ENCODE peak calls at places on chromosomes 4 and X, in four cellular contexts. B, H, Y and Z are unnamed samples.

GRCh38 chr4:110639207-110640092 is 16.6 kb upstream of the PITX2 start:
- DNase-seq in B (no peak), Y (no peak), H (no peak), Z (peak)

GRCh38 chrX:40433160-40433559 is 147.6 kb upstream of the ATP6AP2 start:
- DNase-seq in B (no peak), Y (no peak), H (no peak), Z (no peak)

GRCh38 chr4:118981171-118981838 is 92.7 kb downstream of the SYNPO2 start:
- DNase-seq in H (no peak), B (no peak), Y (no peak), Z (no peak)

GRCh38 chr4:140726776-140727500 is 29.2 kb downstream of the TBC1D9 start:
- DNase-seq in H (no peak), B (no peak), Y (no peak), Z (no peak)

GRCh38 chrX:72041901-72042859 is 89.5 kb downstream of the RTL5 start:
- DNase-seq in Y (no peak), H (no peak), B (no peak), Z (peak)

GRCh38 chrX:2330487-2330886 is 170.3 kb downstream of the DHRSX start:
- DNase-seq in Y (no peak), B (no peak), H (no peak), Z (no peak)

GRCh38 chrX:1041051-1041450 is 171.4 kb downstream of the CRLF2 start:
- DNase-seq in B (no peak), H (no peak), Y (no peak), Z (no peak)

GRCh38 chrX:153887385-153887784 is 1.4 kb upstream of the L1CAM start:
- DNase-seq in H (no peak), B (no peak), Y (no peak), Z (no peak)

GRCh38 chr4:114109776-114110175 is 130.3 kb upstream of the ARSJ start:
- DNase-seq in Y (no peak), B (no peak), H (no peak), Z (no peak)

GRCh38 chr4:113222431-113222979 is 173.1 kb downstream of the ANK2 start:
- DNase-seq in Y (peak), H (no peak), B (no peak), Z (peak)

GRCh38 chrX:120560405-120560841 is 339 bp downstream of the CUL4B start:
- DNase-seq in Y (peak), H (no peak), B (peak), Z (peak)

GRCh38 chr4:88230953-88231835 is 53.2 kb downstream of the PPM1K start:
- DNase-seq in H (no peak), B (no peak), Y (no peak), Z (peak)

GRCh38 chr4:76213415-76214268 is at the start of gene SCARB2:
- DNase-seq in H (peak), B (peak), Y (peak), Z (peak)